ENCODE peak calls at places on chromosomes 11 and 22, in six cellular contexts. D is GM12892, N is HepG2, O is SK-N-SH, H is H1, X is K562. I is an unnamed sample.

GRCh38 chr11:121606354-121606753 is 153.6 kb upstream of the SORL1-AS1 start:
- DNase-seq in D (no peak), N (no peak), O (no peak), H (no peak), X (no peak), I (no peak)

GRCh38 chr22:44638966-44639739 is 62.9 kb upstream of the PRR5 start:
- DNase-seq in D (no peak), N (no peak), O (peak), H (no peak), X (no peak), I (no peak)

GRCh38 chr22:33819743-33820142 is 100.5 kb downstream of the LARGE1 start:
- DNase-seq in D (no peak), N (no peak), O (no peak), H (no peak), X (no peak), I (no peak)

GRCh38 chr22:44526431-44527115 is 28.5 kb upstream of the RTL6 start:
- DNase-seq in D (no peak), N (no peak), O (peak), H (peak), X (no peak), I (no peak)

GRCh38 chr11:2092956-2093412 is 46.2 kb downstream of the IGF2 start:
- DNase-seq in D (no peak), N (no peak), O (peak), H (no peak), X (no peak), I (no peak)

GRCh38 chr11:121024989-121025388 is 1.1 kb downstream of the TBCEL start:
- DNase-seq in D (peak), N (peak), O (no peak), H (no peak), X (no peak), I (peak)

GRCh38 chr22:26923498-26923897 is 266.1 kb downstream of the MIAT start:
- DNase-seq in D (no peak), N (no peak), O (no peak), H (no peak), X (no peak), I (no peak)

GRCh38 chr11:72239296-72239848 is 4.6 kb downstream of the PHOX2A start:
- DNase-seq in D (no peak), N (no peak), O (peak), H (peak), X (no peak), I (no peak)

GRCh38 chr22:43273902-43274484 is 69.2 kb downstream of the SCUBE1 start:
- DNase-seq in D (peak), N (peak), O (peak), H (peak), X (peak), I (peak)

GRCh38 chr11:11987503-11988022 is 20.9 kb downstream of the DKK3 start:
- DNase-seq in D (no peak), N (no peak), O (no peak), H (no peak), X (no peak), I (no peak)

GRCh38 chr11:89220684-89221339 is 43.1 kb downstream of the TYR start:
- DNase-seq in D (no peak), N (no peak), O (no peak), H (no peak), X (no peak), I (no peak)

GRCh38 chr22:37739611-37740049 is 42.8 kb downstream of the TRIOBP start:
- DNase-seq in D (no peak), N (no peak), O (no peak), H (no peak), X (no peak), I (no peak)

GRCh38 chr22:28112548-28113043 is 193.5 kb upstream of the PITPNB start:
- DNase-seq in D (no peak), N (peak), O (peak), H (no peak), X (peak), I (no peak)

GRCh38 chr11:67488155-67488480 is 5.3 kb downstream of the AIP start:
- DNase-seq in D (no peak), N (no peak), O (no peak), H (no peak), X (no peak), I (peak)

GRCh38 chr11:29538339-29539036 is 478.3 kb downstream of the KCNA4 start:
- DNase-seq in D (no peak), N (no peak), O (no peak), H (no peak), X (no peak), I (no peak)

GRCh38 chr11:66970808-66971442 is 4.2 kb upstream of the C11orf86 start:
- DNase-seq in D (no peak), N (peak), O (peak), H (no peak), X (no peak), I (no peak)

GRCh38 chr11:131688056-131688693 is 317.8 kb downstream of the NTM start:
- DNase-seq in D (peak), N (peak), O (peak), H (peak), X (peak), I (peak)

GRCh38 chr11:30458541-30458940 is 127.6 kb downstream of the MPPED2 start:
- DNase-seq in D (no peak), N (no peak), O (no peak), H (no peak), X (no peak), I (no peak)

GRCh38 chr11:6196396-6196795 is 2.6 kb upstream of the OR52W1 start:
- DNase-seq in D (no peak), N (no peak), O (no peak), H (no peak), X (no peak), I (no peak)

GRCh38 chr11:72422414-72422813 is 11.9 kb downstream of the CLPB start:
- DNase-seq in D (no peak), N (peak), O (no peak), H (no peak), X (no peak), I (no peak)

GRCh38 chr11:33633251-33634003 is 67.2 kb downstream of the C11orf91 start:
- DNase-seq in D (no peak), N (peak), O (no peak), H (no peak), X (no peak), I (no peak)

GRCh38 chr22:30665266-30665665 is 2.4 kb downstream of the DUSP18 start:
- DNase-seq in D (no peak), N (no peak), O (no peak), H (no peak), X (no peak), I (no peak)

GRCh38 chr11:122678406-122678805 is 22.9 kb downstream of the UBASH3B start:
- DNase-seq in D (no peak), N (no peak), O (no peak), H (no peak), X (no peak), I (no peak)

GRCh38 chr11:45104006-45104789 is 42.2 kb upstream of the PRDM11 start:
- DNase-seq in D (no peak), N (no peak), O (no peak), H (peak), X (no peak), I (no peak)

GRCh38 chr11:112159098-112159761 is 4.7 kb downstream of the IL18 start:
- DNase-seq in D (no peak), N (no peak), O (no peak), H (no peak), X (no peak), I (no peak)

GRCh38 chr11:134691474-134691873 is 279.4 kb upstream of the B3GAT1 start:
- DNase-seq in D (no peak), N (no peak), O (no peak), H (no peak), X (no peak), I (no peak)

GRCh38 chr11:70420008-70420464 is 21.7 kb downstream of the CTTN start:
- DNase-seq in D (no peak), N (no peak), O (no peak), H (no peak), X (peak), I (no peak)

GRCh38 chr11:58316142-58316541 is 42.7 kb downstream of the OR5B17 start:
- DNase-seq in D (no peak), N (no peak), O (no peak), H (no peak), X (no peak), I (no peak)

GRCh38 chr22:36026741-36027140 is 1.9 kb downstream of the RBFOX2 start:
- DNase-seq in D (no peak), N (no peak), O (no peak), H (no peak), X (no peak), I (no peak)

GRCh38 chr22:22164541-22165272 is 79.9 kb upstream of the VPREB1 start:
- DNase-seq in D (no peak), N (no peak), O (no peak), H (no peak), X (no peak), I (no peak)

GRCh38 chr11:2744166-2744565 is 44.4 kb upstream of the KCNQ1OT1 start:
- DNase-seq in D (no peak), N (no peak), O (no peak), H (no peak), X (no peak), I (no peak)

GRCh38 chr11:1943576-1943975 is 3.6 kb upstream of the MRPL23 start:
- DNase-seq in D (no peak), N (no peak), O (no peak), H (peak), X (no peak), I (no peak)

GRCh38 chr11:72146625-72147024 is 11.1 kb downstream of the FOLR3 start:
- DNase-seq in D (no peak), N (no peak), O (no peak), H (no peak), X (no peak), I (no peak)

GRCh38 chr11:119745112-119745511 is 16.1 kb upstream of the NECTIN1 start:
- DNase-seq in D (no peak), N (no peak), O (no peak), H (no peak), X (no peak), I (no peak)

DNA sequence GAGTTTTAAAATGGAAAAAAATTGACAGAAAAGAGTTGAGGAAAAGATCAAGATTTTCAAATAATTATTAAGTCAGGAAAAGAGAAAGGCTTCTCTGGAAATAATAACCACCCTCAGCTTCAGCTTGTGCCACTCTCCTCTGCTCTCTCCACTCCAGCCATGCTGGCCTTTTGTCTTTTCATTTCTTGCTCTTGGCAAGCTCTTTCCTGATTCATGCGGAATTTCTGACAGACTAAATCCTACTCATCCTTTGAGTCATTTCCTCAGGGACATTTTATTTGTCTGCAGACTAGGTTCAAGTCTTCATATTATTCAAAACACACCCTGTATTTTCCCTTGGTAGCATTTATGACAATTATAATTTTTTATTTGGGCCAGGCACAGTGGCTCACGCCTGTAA is 7.7 kb upstream of the P4HA3 start:
- DNase-seq in D (no peak), N (no peak), O (no peak), H (no peak), X (no peak), I (no peak)
- TF ChIP-seq TAF1 in D (no peak), N (no peak), O (peak), H (no peak), X (no peak), I (no peak)

GRCh38 chr11:82686211-82686610 is 47.5 kb downstream of the FAM181B start:
- DNase-seq in D (no peak), N (no peak), O (no peak), H (no peak), X (no peak), I (no peak)

GRCh38 chr11:82680252-82680651 is 53.4 kb downstream of the FAM181B start:
- DNase-seq in D (no peak), N (no peak), O (no peak), H (no peak), X (no peak), I (no peak)

GRCh38 chr11:82683029-82683428 is 50.6 kb downstream of the FAM181B start:
- DNase-seq in D (no peak), N (no peak), O (no peak), H (no peak), X (no peak), I (no peak)

GRCh38 chr11:82676483-82677094 is 57.1 kb downstream of the FAM181B start:
- DNase-seq in D (no peak), N (peak), O (no peak), H (no peak), X (peak), I (no peak)

DNA sequence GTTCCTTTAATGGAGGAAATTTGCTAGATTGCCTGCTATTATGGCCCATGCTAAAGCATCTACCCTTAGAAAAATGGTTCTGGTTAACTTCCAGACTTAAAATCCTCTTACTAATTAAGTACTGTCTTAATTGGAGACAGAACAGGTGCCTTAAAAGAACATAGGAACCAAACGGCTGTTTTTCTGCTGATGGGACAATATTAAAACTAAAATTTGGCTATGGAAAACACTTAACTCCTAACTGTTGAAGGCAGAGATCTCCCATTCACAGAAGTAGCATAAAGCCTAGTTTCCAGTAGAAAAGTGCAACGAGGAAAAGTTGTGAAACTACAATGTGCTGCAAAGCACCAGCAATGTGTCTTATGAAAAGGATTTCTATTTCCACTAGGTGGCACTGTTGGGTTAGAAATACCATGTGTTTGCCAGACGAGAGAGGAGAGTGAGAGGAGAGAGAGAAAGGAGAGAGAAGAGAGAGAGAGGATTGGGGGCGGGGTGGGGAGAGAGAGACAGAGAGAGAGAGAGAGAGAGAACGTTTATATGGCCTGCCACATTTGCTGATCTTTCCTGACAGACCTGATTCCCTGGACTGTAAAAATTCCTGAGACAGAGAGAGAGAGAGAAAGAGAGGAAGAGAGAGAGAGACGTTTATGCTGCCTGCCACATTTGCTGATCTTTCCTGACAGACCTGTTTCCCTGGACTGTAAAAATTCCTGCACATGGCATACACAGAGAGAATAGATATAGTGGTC is 51.5 kb downstream of the FAM181B start:
- DNase-seq in D (no peak), N (peak), O (peak), H (no peak), X (peak), I (no peak)
- TF ChIP-seq POLR2AphosphoS5 in D (no peak), N (no peak), O (no peak), H (no peak), X (no peak), I (no peak)

GRCh38 chr11:116867619-116868018 is 30.2 kb upstream of the APOA1 start:
- DNase-seq in D (no peak), N (no peak), O (no peak), H (no peak), X (no peak), I (no peak)
- TF ChIP-seq TAF1 in D (no peak), N (no peak), O (no peak), H (no peak), X (no peak), I (no peak)

GRCh38 chr11:46389450-46390330 is 1.9 kb downstream of the CHRM4 start:
- DNase-seq in D (peak), N (peak), O (peak), H (peak), X (peak), I (peak)
- TF ChIP-seq POLR2AphosphoS5 in D (no peak), N (no peak), O (no peak), H (no peak), X (no peak), I (no peak)

DNA sequence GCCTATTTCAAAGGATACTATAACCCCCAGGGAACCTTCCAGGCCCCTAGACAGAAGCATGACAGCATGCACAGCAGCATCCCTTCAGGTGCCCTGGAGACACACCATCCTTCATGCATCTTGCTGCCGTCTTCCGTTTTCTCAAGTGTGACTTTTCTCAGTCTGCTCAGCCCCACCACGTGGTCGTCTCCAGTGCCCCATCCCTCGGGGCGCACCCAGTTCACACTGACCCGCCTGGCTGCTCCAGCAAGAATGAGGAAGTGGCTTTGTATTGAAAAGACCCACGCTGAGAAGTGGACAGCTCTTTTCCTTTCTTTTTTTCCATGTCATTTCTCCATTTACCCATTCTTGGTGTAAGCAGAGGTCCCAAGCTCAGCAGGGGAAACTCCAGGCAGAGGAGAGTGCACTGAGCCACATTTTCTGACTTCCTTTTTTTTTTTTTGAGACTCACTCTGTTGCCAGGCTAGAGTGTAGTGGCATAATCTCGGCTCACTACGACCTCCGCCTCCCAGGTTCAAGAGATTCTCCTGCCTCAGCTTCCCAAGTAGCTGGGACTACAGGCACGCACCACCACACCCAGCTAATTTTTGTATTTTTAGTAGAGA is 14.5 kb downstream of the SERPINH1 start:
- DNase-seq in D (peak), N (no peak), O (no peak), H (no peak), X (peak), I (peak)
- TF ChIP-seq TAF1 in D (no peak), N (no peak), O (no peak), H (no peak), X (no peak), I (no peak)